ENCODE peak calls at places on chromosome 20, in four cellular contexts. T, O, Y and B are unnamed samples. For H3K4me1, the result is how much of the 10 kb centered on the place peaks cover.

GRCh38 chr20:35144694-35145093 is 2.4 kb downstream of the EDEM2 start:
- DNase-seq in O (peak), Y (no peak), T (no peak), B (no peak)

GRCh38 chr20:1386323-1386722 is 6.5 kb downstream of the FKBP1A start:
- DNase-seq in Y (no peak), O (no peak), T (no peak), B (no peak)

GRCh38 chr20:63497946-63498935 is 642 bp downstream of the EEF1A2 start:
- DNase-seq in Y (peak), T (no peak), O (no peak), B (no peak)

GRCh38 chr20:15076785-15077184 is 739.4 kb upstream of the FLRT3 start:
- DNase-seq in T (no peak), O (no peak), Y (no peak), B (no peak)

GRCh38 chr20:13546497-13547131 is 92.1 kb downstream of the TASP1 start:
- DNase-seq in Y (peak), T (peak), O (peak), B (peak)

GRCh38 chr20:4512891-4513550 is 208.7 kb upstream of the PRND start:
- DNase-seq in O (no peak), Y (no peak), T (no peak), B (no peak)

GRCh38 chr20:8568068-8568467 is 436.0 kb downstream of the PLCB1 start:
- DNase-seq in O (no peak), Y (no peak), T (no peak), B (no peak)

GRCh38 chr20:36267605-36268500 is 31.6 kb downstream of the AAR2 start:
- DNase-seq in Y (no peak), O (no peak), T (no peak), B (no peak)

GRCh38 chr20:16641511-16641910 is 68.3 kb upstream of the KIF16B start:
- DNase-seq in Y (no peak), T (no peak), O (no peak), B (no peak)

GRCh38 chr20:36339646-36340592 is 33.8 kb downstream of the DLGAP4 start:
- DNase-seq in Y (no peak), T (no peak), O (no peak), B (no peak)

DNA sequence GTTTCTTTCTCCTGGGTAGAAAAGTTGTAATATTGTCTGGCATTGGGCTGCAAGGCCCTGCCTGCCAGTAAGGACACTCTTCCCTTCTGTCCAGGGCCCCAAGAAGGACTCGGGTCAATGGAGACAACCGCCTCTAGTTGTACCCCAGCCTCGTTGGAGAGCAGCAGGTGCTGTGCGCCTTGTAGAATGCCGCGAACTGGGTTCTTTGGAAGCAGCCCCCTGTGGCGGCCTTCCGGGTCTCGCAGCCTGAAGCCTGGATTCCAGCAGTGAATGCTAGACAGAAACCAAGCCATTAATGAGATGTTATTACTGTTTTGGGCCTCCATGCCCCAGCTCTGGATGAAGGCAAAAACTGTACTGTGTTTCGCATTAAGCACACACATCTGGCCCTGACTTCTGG is 37.0 kb downstream of the PLCG1 start:
- DNase-seq in Y (no peak), T (no peak), O (no peak), B (peak)
- H3K4me1 ChIP-seq in Y (under half), T (half or more), O (under half), B (under half)

GRCh38 chr20:23415555-23415954 is 5.7 kb downstream of the NAPB start:
- DNase-seq in O (no peak), Y (no peak), T (peak), B (no peak)
- H3K4me1 ChIP-seq in O (under half), Y (under half), T (half or more), B (under half)

DNA sequence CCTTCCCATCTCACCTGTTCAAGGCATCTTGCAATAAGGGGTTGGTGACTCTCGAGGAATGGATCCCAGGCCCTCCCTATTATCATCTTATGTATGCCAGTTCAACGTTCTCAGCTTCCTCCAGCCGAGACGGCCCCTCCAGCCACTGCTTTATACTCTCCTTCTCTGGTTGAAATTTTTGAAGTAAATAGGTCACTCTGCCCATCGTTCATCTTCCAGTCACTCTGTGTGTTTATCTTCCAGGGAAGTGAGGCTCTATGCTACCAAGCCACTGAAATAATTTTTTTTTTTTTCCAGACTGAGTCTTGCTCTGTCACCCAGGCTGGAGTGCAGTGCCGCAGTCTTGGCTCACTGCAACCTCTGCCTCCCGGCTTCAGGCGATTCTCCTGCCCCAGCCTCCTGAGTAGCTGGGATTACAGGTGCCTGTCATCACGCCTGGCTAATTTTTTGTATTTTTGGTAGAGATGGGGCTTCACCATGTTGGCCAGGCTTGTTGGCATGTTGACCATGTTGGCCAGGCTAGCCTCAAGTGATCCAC is 17.0 kb downstream of the PTPN1 start:
- DNase-seq in T (peak), O (no peak), Y (no peak), B (no peak)
- H3K4me1 ChIP-seq in T (half or more), O (under half), Y (under half), B (under half)

GRCh38 chr20:45034436-45034835 is 66.5 kb downstream of the KCNS1 start:
- DNase-seq in T (no peak), Y (no peak), O (peak), B (no peak)
- H3K4me1 ChIP-seq in T (under half), Y (under half), O (under half), B (under half)